ENCODE peak calls at places on chromosome 12, in seven cellular contexts. W is activated naive CD4-positive, alpha-beta T cell treated with anti-CD3 and anti-CD28 coated beads, Interleukin-2, amount 10 ng/mL, durations not matched to agents 7 days and 5 days; G is NCI-H1048; B is activated CD4-positive, alpha-beta T cell treated with anti-CD3 and anti-CD28 coated beads, Interleukin-2, amount 50 U/mL, for 1 hour; S is substantia nigra; L is SK-N-MC; Z is fibroblast of the aortic adventitia. F is an unnamed sample.

GRCh38 chr12:93415723-93416464 is 25.9 kb downstream of the UBE2N start:
- DNase-seq in W (no peak), Z (peak; percentile 68), B (no peak), G (no peak), S (no peak), L (no peak), F (no peak)

GRCh38 chr12:110266980-110267620 is 13.9 kb upstream of the ATP2A2 start:
- DNase-seq in W (no peak), Z (peak; percentile 72), B (no peak), G (peak; percentile 45), L (no peak), S (peak; percentile 24), F (no peak)

GRCh38 chr12:31728289-31728916 is 418 bp downstream of the AMN1 start:
- DNase-seq in W (no peak), L (no peak), G (no peak), S (peak; percentile 59), Z (no peak), B (no peak), F (peak; percentile 61)

GRCh38 chr12:48185181-48185919 is 1.9 kb downstream of the CCDC184 start:
- DNase-seq in L (peak; percentile 52), W (no peak), B (no peak), S (peak; percentile 15), Z (no peak), G (no peak), F (no peak)

GRCh38 chr12:83954939-83955601 is 957.5 kb downstream of the SLC6A15 start:
- DNase-seq in B (no peak), Z (no peak), W (no peak), G (no peak), S (no peak), L (no peak), F (no peak)

GRCh38 chr12:56593909-56594621 is 36.1 kb downstream of the BAZ2A start:
- DNase-seq in W (peak; percentile 72), Z (peak; percentile 77), S (peak; percentile 40), B (peak; percentile 59), G (no peak), L (peak; percentile 47), F (no peak)

GRCh38 chr12:121334513-121335343 is 17.5 kb downstream of the ANAPC5 start:
- DNase-seq in L (peak; percentile 40), S (no peak), G (peak; percentile 36), Z (peak; percentile 84), W (no peak), B (no peak), F (no peak)

GRCh38 chr12:114869091-114869834 is 185.3 kb upstream of the TBX3 start:
- DNase-seq in G (no peak), L (no peak), Z (peak; percentile 59), B (no peak), W (no peak), S (no peak), F (no peak)